ENCODE peak calls at places on chromosomes 7 and 10, in ten cellular contexts. One of them, this sample, is unnamed.

GRCh38 chr7:47332213-47332612 is 249.7 kb downstream of the TNS3 start:
- DNase-seq in astrocyte of the spinal cord: no peak
- DNase-seq in thyroid gland: no peak
- DNase-seq in prostate gland: no peak
- DNase-seq in fibroblast of the aortic adventitia: no peak
- DNase-seq in HFF-Myc: no peak
- DNase-seq in AG04449: no peak
- DNase-seq in cardiac fibroblast: no peak
- DNase-seq in endothelial cell: peak
- DNase-seq in nephron progenitor cell: no peak
- DNase-seq in this sample: no peak

GRCh38 chr7:127891854-127892438 is 139.3 kb downstream of the LRRC4 start:
- DNase-seq in astrocyte of the spinal cord: no peak
- DNase-seq in thyroid gland: no peak
- DNase-seq in prostate gland: no peak
- DNase-seq in fibroblast of the aortic adventitia: no peak
- DNase-seq in HFF-Myc: no peak
- DNase-seq in AG04449: no peak
- DNase-seq in cardiac fibroblast: no peak
- DNase-seq in endothelial cell: no peak
- DNase-seq in nephron progenitor cell: no peak
- DNase-seq in this sample: no peak

GRCh38 chr7:138000081-138000701 is 1.7 kb downstream of the CREB3L2 start:
- DNase-seq in astrocyte of the spinal cord: peak
- DNase-seq in thyroid gland: peak
- DNase-seq in prostate gland: no peak
- DNase-seq in fibroblast of the aortic adventitia: peak
- DNase-seq in HFF-Myc: peak
- DNase-seq in AG04449: peak
- DNase-seq in cardiac fibroblast: peak
- DNase-seq in endothelial cell: no peak
- DNase-seq in nephron progenitor cell: peak
- DNase-seq in this sample: no peak

GRCh38 chr10:110548002-110548401 is 19.5 kb upstream of the SMC3 start:
- DNase-seq in astrocyte of the spinal cord: no peak
- DNase-seq in thyroid gland: no peak
- DNase-seq in prostate gland: no peak
- DNase-seq in fibroblast of the aortic adventitia: no peak
- DNase-seq in HFF-Myc: no peak
- DNase-seq in AG04449: no peak
- DNase-seq in cardiac fibroblast: no peak
- DNase-seq in endothelial cell: no peak
- DNase-seq in nephron progenitor cell: no peak
- DNase-seq in this sample: no peak

GRCh38 chr10:101018600-101019439 is 12.1 kb downstream of the PDZD7 start:
- DNase-seq in astrocyte of the spinal cord: peak
- DNase-seq in thyroid gland: peak
- DNase-seq in prostate gland: peak
- DNase-seq in fibroblast of the aortic adventitia: peak
- DNase-seq in HFF-Myc: no peak
- DNase-seq in AG04449: no peak
- DNase-seq in cardiac fibroblast: peak
- DNase-seq in endothelial cell: peak
- DNase-seq in nephron progenitor cell: peak
- DNase-seq in this sample: peak

GRCh38 chr7:86846494-86847190 is 202.9 kb downstream of the GRM3 start:
- DNase-seq in astrocyte of the spinal cord: no peak
- DNase-seq in thyroid gland: no peak
- DNase-seq in prostate gland: no peak
- DNase-seq in fibroblast of the aortic adventitia: no peak
- DNase-seq in HFF-Myc: no peak
- DNase-seq in AG04449: no peak
- DNase-seq in cardiac fibroblast: no peak
- DNase-seq in endothelial cell: no peak
- DNase-seq in nephron progenitor cell: no peak
- DNase-seq in this sample: no peak

GRCh38 chr10:30447125-30447799 is 13.3 kb downstream of the MAP3K8 start:
- DNase-seq in astrocyte of the spinal cord: peak
- DNase-seq in thyroid gland: no peak
- DNase-seq in prostate gland: no peak
- DNase-seq in fibroblast of the aortic adventitia: peak
- DNase-seq in HFF-Myc: no peak
- DNase-seq in AG04449: no peak
- DNase-seq in cardiac fibroblast: peak
- DNase-seq in endothelial cell: no peak
- DNase-seq in nephron progenitor cell: no peak
- DNase-seq in this sample: no peak

GRCh38 chr10:69512901-69513300 is 60.3 kb downstream of the NEUROG3 start:
- DNase-seq in astrocyte of the spinal cord: no peak
- DNase-seq in thyroid gland: no peak
- DNase-seq in prostate gland: no peak
- DNase-seq in fibroblast of the aortic adventitia: peak
- DNase-seq in HFF-Myc: no peak
- DNase-seq in AG04449: no peak
- DNase-seq in cardiac fibroblast: peak
- DNase-seq in endothelial cell: no peak
- DNase-seq in nephron progenitor cell: no peak
- DNase-seq in this sample: no peak

GRCh38 chr10:132575320-132576201 is 38.0 kb downstream of the INPP5A start:
- DNase-seq in astrocyte of the spinal cord: peak
- DNase-seq in thyroid gland: peak
- DNase-seq in prostate gland: peak
- DNase-seq in fibroblast of the aortic adventitia: peak
- DNase-seq in HFF-Myc: peak
- DNase-seq in AG04449: peak
- DNase-seq in cardiac fibroblast: peak
- DNase-seq in endothelial cell: no peak
- DNase-seq in nephron progenitor cell: no peak
- DNase-seq in this sample: no peak

GRCh38 chr10:6607187-6607586 is 27.1 kb upstream of the PRKCQ start:
- DNase-seq in astrocyte of the spinal cord: no peak
- DNase-seq in thyroid gland: no peak
- DNase-seq in prostate gland: no peak
- DNase-seq in fibroblast of the aortic adventitia: no peak
- DNase-seq in HFF-Myc: no peak
- DNase-seq in AG04449: no peak
- DNase-seq in cardiac fibroblast: no peak
- DNase-seq in endothelial cell: no peak
- DNase-seq in nephron progenitor cell: no peak
- DNase-seq in this sample: no peak

GRCh38 chr10:73459683-73460314 is 26.4 kb upstream of the MSS51 start:
- DNase-seq in astrocyte of the spinal cord: no peak
- DNase-seq in thyroid gland: no peak
- DNase-seq in prostate gland: no peak
- DNase-seq in fibroblast of the aortic adventitia: peak
- DNase-seq in HFF-Myc: no peak
- DNase-seq in AG04449: no peak
- DNase-seq in cardiac fibroblast: peak
- DNase-seq in endothelial cell: no peak
- DNase-seq in nephron progenitor cell: no peak
- DNase-seq in this sample: no peak

GRCh38 chr7:44218418-44219201 is 17.8 kb downstream of the YKT6 start:
- DNase-seq in astrocyte of the spinal cord: no peak
- DNase-seq in thyroid gland: peak
- DNase-seq in prostate gland: no peak
- DNase-seq in fibroblast of the aortic adventitia: no peak
- DNase-seq in HFF-Myc: no peak
- DNase-seq in AG04449: no peak
- DNase-seq in cardiac fibroblast: peak
- DNase-seq in endothelial cell: peak
- DNase-seq in nephron progenitor cell: peak
- DNase-seq in this sample: no peak

GRCh38 chr10:7986851-7987250 is 67.6 kb upstream of the GATA3 start:
- DNase-seq in astrocyte of the spinal cord: peak
- DNase-seq in thyroid gland: no peak
- DNase-seq in prostate gland: no peak
- DNase-seq in fibroblast of the aortic adventitia: peak
- DNase-seq in HFF-Myc: no peak
- DNase-seq in AG04449: no peak
- DNase-seq in cardiac fibroblast: peak
- DNase-seq in endothelial cell: no peak
- DNase-seq in nephron progenitor cell: no peak
- DNase-seq in this sample: no peak

GRCh38 chr7:80842479-80842797 is 76.4 kb downstream of the SEMA3C start:
- DNase-seq in astrocyte of the spinal cord: no peak
- DNase-seq in thyroid gland: no peak
- DNase-seq in prostate gland: no peak
- DNase-seq in fibroblast of the aortic adventitia: no peak
- DNase-seq in HFF-Myc: no peak
- DNase-seq in AG04449: no peak
- DNase-seq in cardiac fibroblast: no peak
- DNase-seq in endothelial cell: no peak
- DNase-seq in nephron progenitor cell: no peak
- DNase-seq in this sample: no peak

GRCh38 chr7:31526882-31527281 is 13.0 kb downstream of the ITPRID1 start:
- DNase-seq in astrocyte of the spinal cord: no peak
- DNase-seq in thyroid gland: no peak
- DNase-seq in prostate gland: no peak
- DNase-seq in fibroblast of the aortic adventitia: no peak
- DNase-seq in HFF-Myc: no peak
- DNase-seq in AG04449: no peak
- DNase-seq in cardiac fibroblast: no peak
- DNase-seq in endothelial cell: no peak
- DNase-seq in nephron progenitor cell: no peak
- DNase-seq in this sample: no peak

GRCh38 chr10:112295853-112296830 is 12.9 kb downstream of the TECTB start:
- DNase-seq in astrocyte of the spinal cord: no peak
- DNase-seq in thyroid gland: peak
- DNase-seq in prostate gland: no peak
- DNase-seq in fibroblast of the aortic adventitia: peak
- DNase-seq in HFF-Myc: no peak
- DNase-seq in AG04449: peak
- DNase-seq in cardiac fibroblast: peak
- DNase-seq in endothelial cell: no peak
- DNase-seq in nephron progenitor cell: no peak
- DNase-seq in this sample: no peak

GRCh38 chr7:133051066-133051465 is 30.8 kb downstream of the CHCHD3 start:
- DNase-seq in astrocyte of the spinal cord: peak
- DNase-seq in thyroid gland: peak
- DNase-seq in prostate gland: no peak
- DNase-seq in fibroblast of the aortic adventitia: peak
- DNase-seq in HFF-Myc: no peak
- DNase-seq in AG04449: no peak
- DNase-seq in cardiac fibroblast: peak
- DNase-seq in endothelial cell: no peak
- DNase-seq in nephron progenitor cell: no peak
- DNase-seq in this sample: no peak
- TF ChIP-seq CTCF in astrocyte of the spinal cord: peak
- TF ChIP-seq CTCF in thyroid gland: no peak
- TF ChIP-seq CTCF in prostate gland: no peak
- TF ChIP-seq CTCF in fibroblast of the aortic adventitia: peak
- TF ChIP-seq CTCF in HFF-Myc: no peak
- TF ChIP-seq CTCF in AG04449: no peak
- TF ChIP-seq CTCF in cardiac fibroblast: peak
- TF ChIP-seq CTCF in endothelial cell: no peak
- TF ChIP-seq CTCF in nephron progenitor cell: no peak
- TF ChIP-seq CTCF in this sample: no peak

DNA sequence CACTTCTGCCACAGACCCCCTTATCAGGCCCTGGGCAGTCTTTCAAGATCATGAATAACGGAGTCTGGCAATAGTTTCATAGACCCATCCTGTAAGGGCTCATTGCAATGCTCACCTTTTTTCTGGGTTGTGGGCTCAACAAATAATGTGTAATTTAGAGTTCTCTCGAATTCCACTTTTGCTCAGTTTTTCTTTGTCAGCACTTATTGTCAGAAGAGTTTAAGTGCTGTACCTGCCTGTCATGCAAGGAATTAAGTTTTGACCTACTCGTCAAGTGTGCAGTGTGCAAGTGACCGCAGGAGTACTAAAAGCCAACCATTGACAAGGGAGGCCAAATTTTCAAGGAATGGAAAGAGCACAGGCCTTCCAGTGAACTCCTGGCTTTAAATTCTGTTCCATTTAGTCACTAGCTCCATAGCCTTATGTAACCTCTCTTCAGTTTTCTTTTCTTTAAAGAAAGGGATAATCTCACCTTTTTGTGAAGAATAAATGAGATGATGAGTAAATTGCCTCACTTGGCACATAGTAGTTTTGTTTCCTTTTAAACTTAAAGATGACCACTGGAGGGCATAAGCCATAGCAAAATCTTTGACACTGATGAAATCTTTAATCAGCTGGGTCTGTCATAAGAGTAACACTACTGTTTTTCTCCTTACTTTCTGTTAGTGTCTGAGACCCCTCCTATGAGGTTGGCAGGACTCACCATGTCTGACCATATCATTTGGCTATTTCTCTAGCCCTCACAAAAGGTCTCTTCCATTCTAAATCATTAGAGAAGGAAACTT is 313.3 kb downstream of the TYW1 start:
- DNase-seq in astrocyte of the spinal cord: no peak
- DNase-seq in thyroid gland: no peak
- DNase-seq in prostate gland: no peak
- DNase-seq in fibroblast of the aortic adventitia: no peak
- DNase-seq in HFF-Myc: no peak
- DNase-seq in AG04449: no peak
- DNase-seq in cardiac fibroblast: no peak
- DNase-seq in endothelial cell: no peak
- DNase-seq in nephron progenitor cell: no peak
- DNase-seq in this sample: no peak
- TF ChIP-seq CTCF in astrocyte of the spinal cord: no peak
- TF ChIP-seq CTCF in thyroid gland: no peak
- TF ChIP-seq CTCF in prostate gland: no peak
- TF ChIP-seq CTCF in fibroblast of the aortic adventitia: no peak
- TF ChIP-seq CTCF in HFF-Myc: no peak
- TF ChIP-seq CTCF in AG04449: no peak
- TF ChIP-seq CTCF in cardiac fibroblast: no peak
- TF ChIP-seq CTCF in endothelial cell: no peak
- TF ChIP-seq CTCF in nephron progenitor cell: no peak
- TF ChIP-seq CTCF in this sample: no peak

DNA sequence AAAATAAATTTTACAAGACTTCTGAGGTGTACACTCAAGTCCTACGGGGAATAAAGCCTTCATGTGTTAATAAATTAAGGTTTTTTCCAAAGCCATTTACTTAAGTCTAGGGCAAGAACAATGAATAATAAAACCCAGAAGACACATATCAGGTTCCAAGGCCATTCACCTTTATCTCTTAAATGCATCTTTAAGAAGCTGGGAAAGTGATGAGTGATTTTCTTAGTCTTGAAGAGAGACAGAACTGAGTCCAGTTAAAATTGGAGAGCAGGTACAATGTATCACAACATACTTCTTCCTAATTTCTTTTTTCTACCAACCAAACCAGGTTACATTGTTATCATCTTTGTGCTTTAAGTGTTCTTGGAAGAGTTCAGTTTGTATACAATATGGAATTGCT is 189.5 kb downstream of the RAPGEF5 start:
- DNase-seq in astrocyte of the spinal cord: no peak
- DNase-seq in thyroid gland: no peak
- DNase-seq in prostate gland: no peak
- DNase-seq in fibroblast of the aortic adventitia: no peak
- DNase-seq in HFF-Myc: no peak
- DNase-seq in AG04449: no peak
- DNase-seq in cardiac fibroblast: no peak
- DNase-seq in endothelial cell: no peak
- DNase-seq in nephron progenitor cell: no peak
- DNase-seq in this sample: no peak
- TF ChIP-seq CTCF in astrocyte of the spinal cord: no peak
- TF ChIP-seq CTCF in thyroid gland: no peak
- TF ChIP-seq CTCF in prostate gland: no peak
- TF ChIP-seq CTCF in fibroblast of the aortic adventitia: no peak
- TF ChIP-seq CTCF in HFF-Myc: no peak
- TF ChIP-seq CTCF in AG04449: no peak
- TF ChIP-seq CTCF in cardiac fibroblast: no peak
- TF ChIP-seq CTCF in endothelial cell: no peak
- TF ChIP-seq CTCF in nephron progenitor cell: no peak
- TF ChIP-seq CTCF in this sample: no peak

GRCh38 chr10:104638861-104639594 is 2.1 kb upstream of the SORCS3 start:
- DNase-seq in astrocyte of the spinal cord: no peak
- DNase-seq in thyroid gland: no peak
- DNase-seq in prostate gland: no peak
- DNase-seq in fibroblast of the aortic adventitia: no peak
- DNase-seq in HFF-Myc: no peak
- DNase-seq in AG04449: no peak
- DNase-seq in cardiac fibroblast: no peak
- DNase-seq in endothelial cell: peak
- DNase-seq in nephron progenitor cell: peak
- DNase-seq in this sample: peak
- TF ChIP-seq CTCF in astrocyte of the spinal cord: peak
- TF ChIP-seq CTCF in thyroid gland: peak
- TF ChIP-seq CTCF in prostate gland: no peak
- TF ChIP-seq CTCF in fibroblast of the aortic adventitia: peak
- TF ChIP-seq CTCF in HFF-Myc: peak
- TF ChIP-seq CTCF in AG04449: peak
- TF ChIP-seq CTCF in cardiac fibroblast: peak
- TF ChIP-seq CTCF in endothelial cell: peak
- TF ChIP-seq CTCF in nephron progenitor cell: peak
- TF ChIP-seq CTCF in this sample: peak